ENCODE peak calls at places on chromosome 1, in nine cellular contexts. M, T, R, I, N, Y, D, B and Z are unnamed samples.

GRCh38 chr1:21932127-21932526 is 5.0 kb downstream of the HSPG2 start:
- DNase-seq in M (peak), T (no peak), R (peak), I (peak), N (peak), Y (peak), D (no peak), B (no peak), Z (peak)

GRCh38 chr1:155127105-155127671 is 488 bp upstream of the EFNA1 start:
- DNase-seq in M (peak), T (peak), R (peak), I (peak), N (peak), Y (peak), D (peak), B (peak), Z (peak)

GRCh38 chr1:77430966-77431735 is 149.3 kb downstream of the AK5 start:
- DNase-seq in M (no peak), T (no peak), R (peak), I (peak), N (no peak), Y (no peak), D (no peak), B (no peak), Z (no peak)

GRCh38 chr1:192729500-192729899 is 79.3 kb upstream of the RGS2 start:
- DNase-seq in M (no peak), T (no peak), R (no peak), I (no peak), N (no peak), Y (no peak), D (peak), B (no peak), Z (no peak)

GRCh38 chr1:3671371-3672180 is 19.3 kb downstream of the TP73 start:
- DNase-seq in M (no peak), T (no peak), R (no peak), I (no peak), N (no peak), Y (peak), D (no peak), B (no peak), Z (no peak)

GRCh38 chr1:237119091-237119490 is 77.1 kb downstream of the RYR2 start:
- DNase-seq in M (no peak), T (no peak), R (no peak), I (no peak), N (no peak), Y (no peak), D (no peak), B (no peak), Z (no peak)

GRCh38 chr1:185850366-185850765 is 116.2 kb downstream of the HMCN1 start:
- DNase-seq in M (no peak), T (no peak), R (no peak), I (no peak), N (no peak), Y (no peak), D (peak), B (no peak), Z (peak)

GRCh38 chr1:172895050-172895460 is 155.7 kb downstream of the TNFSF18 start:
- DNase-seq in M (no peak), T (no peak), R (no peak), I (no peak), N (peak), Y (no peak), D (no peak), B (no peak), Z (no peak)

GRCh38 chr1:30816211-30817082 is 58.9 kb upstream of the LAPTM5 start:
- DNase-seq in M (peak), T (peak), R (peak), I (no peak), N (peak), Y (peak), D (peak), B (no peak), Z (peak)

GRCh38 chr1:78003882-78004718 is 639 bp upstream of the DNAJB4 start:
- DNase-seq in M (peak), T (no peak), R (peak), I (peak), N (peak), Y (peak), D (peak), B (peak), Z (no peak)

GRCh38 chr1:31725777-31726535 is 22.1 kb upstream of the COL16A1 start:
- DNase-seq in M (no peak), T (no peak), R (no peak), I (no peak), N (no peak), Y (no peak), D (no peak), B (peak), Z (peak)

GRCh38 chr1:169528214-169529067 is 42.7 kb upstream of the SLC19A2 start:
- DNase-seq in M (no peak), T (no peak), R (no peak), I (no peak), N (no peak), Y (no peak), D (no peak), B (no peak), Z (no peak)

GRCh38 chr1:43270421-43271095 is 775 bp downstream of the TMEM125 start:
- DNase-seq in M (no peak), T (peak), R (peak), I (no peak), N (no peak), Y (no peak), D (peak), B (peak), Z (no peak)

GRCh38 chr1:203692565-203693470 is 66.2 kb downstream of the ATP2B4 start:
- DNase-seq in M (peak), T (peak), R (peak), I (no peak), N (peak), Y (peak), D (no peak), B (peak), Z (peak)

GRCh38 chr1:232385221-232385620 is 244.7 kb downstream of the SIPA1L2 start:
- DNase-seq in M (no peak), T (no peak), R (peak), I (peak), N (peak), Y (peak), D (no peak), B (no peak), Z (no peak)

GRCh38 chr1:39539252-39539790 is 37.3 kb downstream of the PABPC4 start:
- DNase-seq in M (peak), T (no peak), R (peak), I (peak), N (peak), Y (peak), D (peak), B (peak), Z (peak)

GRCh38 chr1:229447809-229448252 is 13.9 kb upstream of the ACTA1 start:
- DNase-seq in M (no peak), T (no peak), R (no peak), I (no peak), N (no peak), Y (no peak), D (no peak), B (no peak), Z (no peak)

GRCh38 chr1:186643600-186643999 is 36.6 kb downstream of the PTGS2 start:
- DNase-seq in M (no peak), T (no peak), R (peak), I (peak), N (no peak), Y (peak), D (no peak), B (no peak), Z (no peak)

GRCh38 chr1:79667848-79668696 is 661.5 kb upstream of the ADGRL4 start:
- DNase-seq in M (no peak), T (no peak), R (no peak), I (no peak), N (no peak), Y (no peak), D (no peak), B (no peak), Z (no peak)

GRCh38 chr1:235703516-235703915 is 53.9 kb upstream of the GNG4 start:
- DNase-seq in M (no peak), T (no peak), R (peak), I (no peak), N (peak), Y (peak), D (no peak), B (no peak), Z (no peak)

GRCh38 chr1:220808501-220809186 is 21.9 kb downstream of the MTARC1 start:
- DNase-seq in M (no peak), T (no peak), R (no peak), I (no peak), N (no peak), Y (peak), D (no peak), B (no peak), Z (no peak)

GRCh38 chr1:96580920-96581319 is 140.7 kb upstream of the PTBP2 start:
- DNase-seq in M (no peak), T (no peak), R (no peak), I (no peak), N (no peak), Y (no peak), D (peak), B (no peak), Z (no peak)

GRCh38 chr1:93598861-93599439 is 82.7 kb downstream of the BCAR3 start:
- DNase-seq in M (no peak), T (no peak), R (no peak), I (no peak), N (no peak), Y (no peak), D (no peak), B (peak), Z (no peak)

GRCh38 chr1:30008998-30009657 is 714.3 kb downstream of the MATN1 start:
- DNase-seq in M (no peak), T (no peak), R (peak), I (no peak), N (no peak), Y (peak), D (no peak), B (no peak), Z (no peak)

GRCh38 chr1:181483084-181483559 is at the start of gene CACNA1E:
- DNase-seq in M (no peak), T (no peak), R (no peak), I (no peak), N (no peak), Y (no peak), D (no peak), B (no peak), Z (peak)

GRCh38 chr1:58065520-58065919 is 481.0 kb downstream of the OMA1 start:
- DNase-seq in M (no peak), T (no peak), R (no peak), I (no peak), N (no peak), Y (no peak), D (peak), B (no peak), Z (no peak)

GRCh38 chr1:204453141-204453772 is 41.3 kb downstream of the PIK3C2B start:
- DNase-seq in M (no peak), T (no peak), R (no peak), I (no peak), N (no peak), Y (no peak), D (no peak), B (peak), Z (no peak)

GRCh38 chr1:22749503-22749902 is 38.9 kb downstream of the EPHB2 start:
- DNase-seq in M (no peak), T (no peak), R (no peak), I (no peak), N (no peak), Y (no peak), D (no peak), B (no peak), Z (no peak)

GRCh38 chr1:110879758-110880606 is 7.0 kb downstream of the CD53 start:
- DNase-seq in M (peak), T (no peak), R (no peak), I (peak), N (no peak), Y (no peak), D (no peak), B (peak), Z (no peak)

GRCh38 chr1:157166581-157166980 is 28.4 kb upstream of the ETV3 start:
- DNase-seq in M (no peak), T (no peak), R (no peak), I (no peak), N (no peak), Y (no peak), D (no peak), B (peak), Z (no peak)

GRCh38 chr1:220544901-220545303 is 17.0 kb downstream of the MARK1 start:
- DNase-seq in M (no peak), T (no peak), R (peak), I (peak), N (peak), Y (no peak), D (peak), B (no peak), Z (no peak)

GRCh38 chr1:186541003-186541402 is 80.1 kb upstream of the PDC start:
- DNase-seq in M (no peak), T (no peak), R (no peak), I (no peak), N (no peak), Y (no peak), D (no peak), B (no peak), Z (no peak)

DNA sequence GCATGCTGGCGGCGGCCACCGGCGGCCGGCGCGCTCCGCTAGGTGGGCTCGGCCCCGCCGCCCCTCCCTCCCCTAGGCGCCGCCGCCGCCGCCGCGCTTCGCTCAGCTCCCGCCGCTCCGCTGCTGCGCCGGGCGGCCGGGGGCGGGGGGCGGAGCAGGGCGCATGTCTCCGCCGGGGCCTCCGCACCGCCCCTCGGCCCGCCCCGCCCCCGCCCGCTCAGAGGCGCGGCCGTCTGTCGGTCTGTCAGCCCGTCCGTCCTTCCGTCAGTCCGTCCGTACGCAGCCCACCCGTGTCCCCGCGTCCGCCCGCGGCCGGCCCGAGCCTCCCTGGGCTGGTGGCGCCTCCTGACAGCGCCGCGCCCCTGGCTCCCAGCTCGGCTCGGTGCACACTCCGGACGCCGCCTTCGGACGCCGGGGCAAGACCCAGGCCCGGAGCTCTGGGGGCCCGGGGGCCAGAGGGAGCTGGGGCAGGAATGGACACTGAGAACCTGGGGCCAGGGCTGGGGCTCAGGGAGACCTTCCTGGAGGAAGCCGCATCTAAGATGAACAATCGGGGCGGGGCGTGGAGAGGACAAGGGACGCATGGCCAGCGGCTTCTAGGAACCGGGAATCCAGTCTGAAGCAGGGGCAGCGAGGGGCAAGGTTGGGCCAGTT is at the start of gene GPR153:
- DNase-seq in M (no peak), T (no peak), R (peak), I (peak), N (peak), Y (no peak), D (peak), B (peak), Z (peak)
- H3K4me3 ChIP-seq in M (no peak), T (peak), R (peak), I (no peak), N (peak), Y (peak), D (peak), B (peak), Z (peak)

DNA sequence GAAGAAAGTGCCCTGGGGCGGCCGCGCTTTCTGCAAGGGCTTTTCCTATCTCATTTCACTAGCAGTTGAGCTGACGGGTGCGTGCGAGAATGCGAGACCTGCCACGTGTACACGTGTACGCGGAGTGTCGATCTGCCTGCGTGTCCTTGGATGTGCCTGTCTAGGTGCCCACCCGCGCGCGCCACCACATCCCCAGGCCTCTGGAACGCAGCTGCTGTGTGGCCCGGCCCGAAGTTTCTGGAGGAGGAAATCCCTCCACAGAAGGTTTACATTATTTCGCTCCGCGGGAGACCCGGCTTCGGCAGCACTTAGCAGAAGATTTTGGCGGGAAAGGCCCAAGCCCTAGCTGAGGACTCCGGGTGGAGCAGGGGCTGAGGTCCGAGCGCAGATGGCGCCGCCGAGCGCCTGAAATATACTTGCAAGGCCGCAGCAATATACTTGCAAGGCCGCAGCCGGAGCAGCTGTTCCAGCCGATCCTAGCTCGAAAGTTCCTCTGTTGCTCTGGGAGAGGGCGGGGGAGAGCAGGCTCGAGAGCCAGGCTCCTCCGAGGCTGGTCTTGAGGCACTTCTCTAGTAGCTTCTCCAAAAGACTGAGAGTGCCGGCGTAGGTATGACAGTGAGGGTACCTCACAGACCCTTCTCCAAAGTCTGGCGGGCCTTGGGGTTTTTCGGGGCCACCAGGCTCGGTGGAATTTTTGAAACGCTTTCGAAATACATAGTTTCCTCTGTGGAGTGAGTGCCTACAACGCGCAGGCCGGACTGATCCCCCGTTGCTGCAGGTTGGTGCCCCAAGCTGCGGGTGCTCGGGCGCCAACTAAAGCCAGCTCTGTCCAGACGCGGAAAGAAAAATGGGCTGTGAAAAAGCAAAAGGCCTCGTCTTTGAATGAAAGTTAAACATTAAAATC is 3.8 kb downstream of the TBX15 start:
- DNase-seq in M (no peak), T (no peak), R (peak), I (no peak), N (peak), Y (peak), D (peak), B (no peak), Z (peak)
- H3K4me3 ChIP-seq in M (no peak), T (peak), R (no peak), I (no peak), N (peak), Y (peak), D (peak), B (peak), Z (peak)

DNA sequence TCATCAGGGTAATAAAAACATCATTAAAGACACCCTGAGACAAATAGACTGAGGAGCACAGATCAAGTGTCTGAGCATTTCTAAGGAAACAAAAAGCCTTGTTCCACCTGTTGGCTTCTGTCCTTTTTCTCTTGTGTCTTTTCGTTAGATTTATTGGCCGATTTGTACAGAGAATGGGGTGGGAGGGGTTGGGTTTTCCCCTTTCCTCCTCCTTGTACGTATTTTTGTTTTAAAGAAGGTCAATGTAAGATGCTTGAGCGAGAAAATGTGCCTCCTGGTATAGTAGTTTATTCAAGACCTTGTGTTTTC is 1.2 kb downstream of the BCL9 start:
- DNase-seq in M (no peak), T (no peak), R (no peak), I (no peak), N (peak), Y (no peak), D (no peak), B (no peak), Z (no peak)
- H3K4me3 ChIP-seq in M (peak), T (peak), R (peak), I (no peak), N (peak), Y (peak), D (peak), B (peak), Z (peak)

GRCh38 chr1:76086109-76086508 is 11.6 kb downstream of the ST6GALNAC3 start:
- DNase-seq in M (no peak), T (no peak), R (no peak), I (no peak), N (peak), Y (no peak), D (no peak), B (no peak), Z (no peak)

GRCh38 chr1:76084029-76084627 is 9.6 kb downstream of the ST6GALNAC3 start:
- DNase-seq in M (no peak), T (no peak), R (no peak), I (peak), N (peak), Y (no peak), D (no peak), B (no peak), Z (no peak)

GRCh38 chr1:76086597-76086996 is 12.1 kb downstream of the ST6GALNAC3 start:
- DNase-seq in M (no peak), T (no peak), R (no peak), I (no peak), N (no peak), Y (no peak), D (no peak), B (no peak), Z (no peak)

GRCh38 chr1:76083189-76083588 is 8.6 kb downstream of the ST6GALNAC3 start:
- DNase-seq in M (no peak), T (no peak), R (no peak), I (no peak), N (no peak), Y (no peak), D (peak), B (peak), Z (no peak)

DNA sequence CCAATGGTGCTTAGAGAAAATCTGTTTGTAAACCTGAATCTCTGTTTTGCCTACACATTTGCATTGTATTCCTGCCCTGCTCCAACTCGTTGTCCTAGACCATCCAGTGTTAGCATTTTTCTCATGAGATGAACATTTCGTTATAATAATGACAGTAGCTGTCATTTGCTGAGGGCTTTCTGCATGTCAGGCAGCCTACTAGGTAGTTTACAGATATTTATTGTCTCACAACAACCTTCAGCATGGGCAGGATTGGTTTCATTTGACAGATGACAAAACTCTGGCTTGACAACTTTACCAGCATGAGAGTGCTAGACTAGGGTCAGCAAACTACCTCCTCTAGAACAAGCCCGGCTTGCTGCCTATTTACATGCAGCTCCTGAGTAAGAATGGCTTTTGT is 10.1 kb downstream of the ST6GALNAC3 start:
- DNase-seq in M (no peak), T (no peak), R (no peak), I (no peak), N (no peak), Y (no peak), D (no peak), B (no peak), Z (no peak)
- H3K4me3 ChIP-seq in M (no peak), T (no peak), R (no peak), I (no peak), N (no peak), Y (no peak), D (no peak), B (no peak), Z (no peak)